ENCODE peak calls at places on chromosome 13, in eight cellular contexts. F is activated CD4-positive, CD25-positive, alpha-beta regulatory T cell; D is T1000; K is M059J; G is DMS153; A is NCI-H2171 treated with DMSO at 0.1 percent for 48 hours; P is left colon; O is prostate gland. T is an unnamed sample.

GRCh38 chr13:79349011-79349410 is 57.0 kb downstream of the RBM26 start:
- DNase-seq in F (no peak), D (no peak), K (no peak), G (no peak), A (no peak), P (no peak), O (no peak), T (no peak)

GRCh38 chr13:99215466-99215865 is 14.8 kb downstream of the UBAC2 start:
- DNase-seq in F (peak; percentile 28), D (no peak), K (no peak), G (peak; percentile 89), A (no peak), P (no peak), O (no peak), T (no peak)

GRCh38 chr13:52195052-52195837 is 35.8 kb upstream of the NEK3 start:
- DNase-seq in F (peak; percentile 32), D (no peak), K (no peak), G (no peak), A (no peak), P (peak; percentile 77), O (peak; percentile 24), T (no peak)

GRCh38 chr13:105139380-105140285 is 1395.8 kb downstream of the EFNB2 start:
- DNase-seq in F (peak; percentile 25), D (no peak), K (peak; percentile 62), G (peak; percentile 69), A (no peak), P (peak; percentile 46), O (no peak), T (peak; percentile 69)

GRCh38 chr13:72920097-72920496 is 138.2 kb downstream of the PIBF1 start:
- DNase-seq in F (no peak), D (no peak), K (no peak), G (no peak), A (no peak), P (no peak), O (no peak), T (no peak)

GRCh38 chr13:23739597-23739996 is 149.6 kb downstream of the MIPEP start:
- DNase-seq in F (no peak), D (no peak), K (no peak), G (peak; percentile 86), A (peak; percentile 42), P (no peak), O (no peak), T (no peak)

GRCh38 chr13:111621164-111621563 is 300.7 kb downstream of the TEX29 start:
- DNase-seq in F (no peak), D (no peak), K (no peak), G (no peak), A (no peak), P (no peak), O (no peak), T (no peak)

GRCh38 chr13:72255908-72256307 is 388.9 kb upstream of the DACH1 start:
- DNase-seq in F (no peak), D (no peak), K (peak; percentile 63), G (peak; percentile 47), A (peak; percentile 72), P (peak; percentile 25), O (peak; percentile 12), T (peak; percentile 46)

GRCh38 chr13:30346159-30346788 is 38.9 kb upstream of the KATNAL1 start:
- DNase-seq in F (peak; percentile 17), D (no peak), K (no peak), G (no peak), A (no peak), P (peak; percentile 41), O (no peak), T (no peak)

GRCh38 chr13:105033999-105034398 is 1501.5 kb downstream of the EFNB2 start:
- DNase-seq in F (no peak), D (no peak), K (peak; percentile 5), G (no peak), A (no peak), P (no peak), O (no peak), T (no peak)

GRCh38 chr13:114108894-114109293 is 23.5 kb downstream of the RASA3 start:
- DNase-seq in F (no peak), D (no peak), K (no peak), G (no peak), A (no peak), P (peak; percentile 4), O (no peak), T (no peak)

GRCh38 chr13:65825039-65825438 is 1405.1 kb downstream of the PCDH9 start:
- DNase-seq in F (no peak), D (no peak), K (no peak), G (no peak), A (no peak), P (no peak), O (no peak), T (no peak)

GRCh38 chr13:99993660-99994455 is 12.3 kb downstream of the ZIC2 start:
- DNase-seq in F (no peak), D (no peak), K (no peak), G (no peak), A (no peak), P (no peak), O (no peak), T (no peak)

GRCh38 chr13:39952244-39953233 is 297.1 kb downstream of the COG6 start:
- DNase-seq in F (no peak), D (no peak), K (peak; percentile 82), G (no peak), A (no peak), P (no peak), O (no peak), T (no peak)

GRCh38 chr13:29925457-29925856 is 75.0 kb upstream of the UBL3 start:
- DNase-seq in F (no peak), D (no peak), K (peak; percentile 86), G (peak; percentile 79), A (peak; percentile 34), P (peak; percentile 66), O (peak; percentile 96), T (no peak)

GRCh38 chr13:29805994-29806748 is 44.2 kb downstream of the UBL3 start:
- DNase-seq in F (no peak), D (no peak), K (no peak), G (no peak), A (no peak), P (no peak), O (no peak), T (no peak)

GRCh38 chr13:110262944-110263343 is 44.0 kb downstream of the COL4A1 start:
- DNase-seq in F (no peak), D (no peak), K (no peak), G (no peak), A (no peak), P (no peak), O (no peak), T (no peak)

GRCh38 chr13:77980592-77980991 is 62.0 kb upstream of the EDNRB start:
- DNase-seq in F (no peak), D (no peak), K (peak; percentile 72), G (no peak), A (no peak), P (no peak), O (no peak), T (peak; percentile 30)

GRCh38 chr13:85631801-85632200 is 167.4 kb downstream of the SLITRK6 start:
- DNase-seq in F (no peak), D (no peak), K (no peak), G (no peak), A (no peak), P (no peak), O (no peak), T (no peak)

GRCh38 chr13:36814465-36814864 is 4.6 kb upstream of the RFXAP start:
- DNase-seq in F (no peak), D (no peak), K (peak; percentile 39), G (no peak), A (no peak), P (no peak), O (no peak), T (no peak)

GRCh38 chr13:108993346-108993745 is 363.9 kb downstream of the MYO16 start:
- DNase-seq in F (no peak), D (no peak), K (peak; percentile 18), G (no peak), A (no peak), P (no peak), O (no peak), T (no peak)

GRCh38 chr13:51071493-51071892 is 39.6 kb downstream of the C13orf42 start:
- DNase-seq in F (no peak), D (no peak), K (no peak), G (no peak), A (no peak), P (no peak), O (no peak), T (no peak)

GRCh38 chr13:21365574-21365973 is 93.5 kb downstream of the ZDHHC20 start:
- DNase-seq in F (no peak), D (no peak), K (no peak), G (no peak), A (no peak), P (no peak), O (no peak), T (no peak)

GRCh38 chr13:68984688-68985319 is 1122.8 kb upstream of the ATXN8OS start:
- DNase-seq in F (no peak), D (no peak), K (no peak), G (no peak), A (no peak), P (no peak), O (no peak), T (no peak)

GRCh38 chr13:45615501-45616101 is at the start of gene ERICH6B:
- DNase-seq in F (no peak), D (peak; percentile 1), K (peak; percentile 23), G (peak; percentile 53), A (peak; percentile 34), P (no peak), O (no peak), T (no peak)

GRCh38 chr13:29594710-29595379 is 643 bp downstream of the SLC7A1 start:
- DNase-seq in F (peak; percentile 21), D (no peak), K (peak; percentile 53), G (no peak), A (peak; percentile 21), P (peak; percentile 71), O (peak; percentile 25), T (peak; percentile 45)

GRCh38 chr13:20360835-20361412 is 128.8 kb upstream of the GJB6 start:
- DNase-seq in F (no peak), D (no peak), K (no peak), G (no peak), A (no peak), P (no peak), O (no peak), T (no peak)

GRCh38 chr13:50378513-50378970 is 363.3 kb downstream of the KCNRG start:
- DNase-seq in F (no peak), D (no peak), K (peak; percentile 16), G (no peak), A (peak; percentile 27), P (no peak), O (no peak), T (no peak)

GRCh38 chr13:35838356-35838755 is 292.8 kb downstream of the DCLK1 start:
- DNase-seq in F (no peak), D (no peak), K (peak; percentile 89), G (no peak), A (no peak), P (no peak), O (no peak), T (no peak)

GRCh38 chr13:111531505-111531904 is 211.1 kb downstream of the TEX29 start:
- DNase-seq in F (no peak), D (no peak), K (no peak), G (peak; percentile 52), A (peak; percentile 27), P (no peak), O (no peak), T (peak; percentile 14)

GRCh38 chr13:63472736-63473135 is 2057.1 kb upstream of the PCDH20 start:
- DNase-seq in F (no peak), D (no peak), K (no peak), G (no peak), A (no peak), P (no peak), O (no peak), T (no peak)

GRCh38 chr13:25292301-25292700 is 5.0 kb upstream of the MTMR6 start:
- DNase-seq in F (no peak), D (no peak), K (peak; percentile 10), G (peak; percentile 54), A (peak; percentile 82), P (no peak), O (no peak), T (no peak)

GRCh38 chr13:25678398-25678797 is 306.6 kb downstream of the ATP8A2 start:
- DNase-seq in F (no peak), D (no peak), K (no peak), G (no peak), A (peak; percentile 6), P (peak; percentile 7), O (peak; percentile 34), T (no peak)

GRCh38 chr13:112059457-112060317 is 7.3 kb upstream of the SOX1 start:
- DNase-seq in F (no peak), D (no peak), K (no peak), G (peak; percentile 31), A (no peak), P (no peak), O (no peak), T (no peak)